ENCODE peak calls at places on chromosome 11, in ten cellular contexts. A is activated CD8-positive, alpha-beta memory T cell treated with anti-CD3 and anti-CD28 coated beads, Interleukin-2, amount 10 ng/mL, durations not matched to agents 7 days and 5 days; S is coronary artery; M is GM18507; Y is NCI-H146; I is AG04449; F is HT1080; Z is NCI-H460; G is nucleus accumbens; U is heart right ventricle. C is an unnamed sample.

GRCh38 chr11:7826316-7826715 is 29.6 kb upstream of the OR5P2 start:
- DNase-seq in Z (no peak), F (no peak), M (no peak), S (no peak), G (no peak), Y (no peak), U (no peak), I (no peak), A (no peak), C (no peak)

GRCh38 chr11:19419813-19420212 is 179.1 kb upstream of the E2F8 start:
- DNase-seq in F (no peak), Y (no peak), A (no peak), I (no peak), U (no peak), Z (peak), M (no peak), G (no peak), S (no peak), C (no peak)

GRCh38 chr11:63847363-63847762 is 8.5 kb downstream of the MARK2 start:
- DNase-seq in U (no peak), I (no peak), F (no peak), G (no peak), Z (no peak), A (no peak), S (no peak), M (no peak), Y (no peak), C (no peak)

GRCh38 chr11:6618117-6619020 is 853 bp downstream of the TPP1 start:
- DNase-seq in S (no peak), U (peak), Y (no peak), M (no peak), Z (no peak), G (no peak), I (no peak), A (peak), F (peak), C (peak)

GRCh38 chr11:120482149-120482548 is 29.4 kb upstream of the GRIK4 start:
- DNase-seq in A (no peak), S (no peak), G (no peak), Y (no peak), U (no peak), I (no peak), F (no peak), M (no peak), Z (no peak), C (no peak)

GRCh38 chr11:10534331-10534730 is 6.7 kb downstream of the RNF141 start:
- DNase-seq in F (no peak), I (no peak), Y (no peak), A (no peak), G (no peak), M (no peak), Z (no peak), S (no peak), U (no peak), C (no peak)

GRCh38 chr11:11988099-11988651 is 20.3 kb downstream of the DKK3 start:
- DNase-seq in Z (no peak), Y (no peak), S (no peak), M (no peak), I (peak), G (no peak), F (peak), U (no peak), A (no peak), C (no peak)

GRCh38 chr11:70016666-70017347 is 61.3 kb upstream of the ANO1 start:
- DNase-seq in S (no peak), A (no peak), M (no peak), Z (no peak), Y (no peak), F (peak), U (no peak), I (no peak), G (no peak), C (no peak)

GRCh38 chr11:61480261-61480660 is 28.3 kb upstream of the LRRC10B start:
- DNase-seq in A (no peak), Y (no peak), U (no peak), S (no peak), M (no peak), G (no peak), I (no peak), F (no peak), Z (no peak), C (no peak)

GRCh38 chr11:132941024-132941646 is 591.2 kb downstream of the OPCML start:
- DNase-seq in A (no peak), Y (no peak), U (peak), S (no peak), M (no peak), F (peak), Z (peak), G (no peak), I (no peak), C (no peak)

GRCh38 chr11:19905280-19905853 is 192.7 kb downstream of the NAV2 start:
- DNase-seq in U (no peak), M (no peak), A (no peak), F (peak), I (no peak), Z (peak), Y (peak), G (no peak), S (no peak), C (no peak)

GRCh38 chr11:69999721-70000120 is 78.4 kb upstream of the ANO1 start:
- DNase-seq in U (peak), F (no peak), I (no peak), A (no peak), G (no peak), S (no peak), Y (no peak), Z (no peak), M (no peak), C (no peak)

GRCh38 chr11:115464269-115464668 is 39.9 kb downstream of the CADM1 start:
- DNase-seq in F (peak), S (no peak), M (no peak), U (no peak), Z (no peak), A (no peak), I (no peak), G (no peak), Y (no peak), C (no peak)

GRCh38 chr11:104164028-104164520 is at the start of gene PDGFD:
- DNase-seq in I (no peak), F (no peak), U (peak), Y (peak), Z (peak), M (peak), S (peak), A (peak), G (no peak), C (peak)

C was measured in posterior cingulate gyrus.